ENCODE peak calls at places on chromosomes 7 and 10, in five cellular contexts. Z, G, N, F and A are unnamed samples.

GRCh38 chr10:1197384-1197783 is 141.2 kb downstream of the WDR37 start:
- DNase-seq in Z (no peak), G (no peak), N (no peak), F (no peak), A (no peak)

GRCh38 chr7:152081088-152081487 is 55.6 kb downstream of the GALNT11 start:
- DNase-seq in Z (no peak), G (no peak), N (peak; percentile 66), F (peak; percentile 56), A (no peak)

GRCh38 chr7:115122388-115122787 is 200.5 kb downstream of the MDFIC start:
- DNase-seq in Z (no peak), G (no peak), N (peak; percentile 82), F (no peak), A (no peak)

GRCh38 chr10:49070701-49071100 is 44.6 kb downstream of the VSTM4 start:
- DNase-seq in Z (no peak), G (no peak), N (no peak), F (no peak), A (no peak)

GRCh38 chr10:43384252-43385221 is 13.1 kb downstream of the FXYD4 start:
- DNase-seq in Z (no peak), G (no peak), N (no peak), F (no peak), A (no peak)

GRCh38 chr7:131336956-131337355 is 9.3 kb downstream of the MKLN1 start:
- DNase-seq in Z (no peak), G (no peak), N (peak; percentile 58), F (no peak), A (no peak)

GRCh38 chr10:110268442-110268841 is 36.3 kb downstream of the SMNDC1 start:
- DNase-seq in Z (no peak), G (no peak), N (no peak), F (no peak), A (no peak)

GRCh38 chr10:71638087-71638576 is 81.4 kb downstream of the C10orf105 start:
- DNase-seq in Z (no peak), G (no peak), N (peak; percentile 53), F (peak; percentile 86), A (peak; percentile 80)